ENCODE peak calls at places on chromosomes 4 and X, in four cellular contexts. H, R, G and D are unnamed samples.

GRCh38 chr4:135694066-135694465 is 1492.5 kb upstream of the PABPC4L start:
- DNase-seq in H (no peak), R (no peak), G (no peak), D (no peak)

GRCh38 chrX:106302304-106302703 is 134.2 kb downstream of the PWWP3B start:
- DNase-seq in H (peak; percentile 92), R (no peak), G (no peak), D (no peak)

GRCh38 chrX:29641461-29641860 is 573.9 kb upstream of the MAGEB2 start:
- DNase-seq in H (no peak), R (no peak), G (no peak), D (no peak)

GRCh38 chr4:172706000-172706399 is 462.6 kb upstream of the GALNT7 start:
- DNase-seq in H (no peak), R (no peak), G (no peak), D (no peak)

GRCh38 chr4:48629458-48629857 is 139.4 kb downstream of the ZAR1 start:
- DNase-seq in H (no peak), R (no peak), G (no peak), D (no peak)

GRCh38 chr4:140252742-140253555 is 99.0 kb upstream of the MAML3 start:
- DNase-seq in H (peak; percentile 50), R (peak; percentile 78), G (peak; percentile 73), D (peak; percentile 91)

GRCh38 chr4:138736362-138736761 is 279.2 kb upstream of the NOCT start:
- DNase-seq in H (peak; percentile 33), R (no peak), G (no peak), D (no peak)

GRCh38 chr4:7434141-7434765 is 477 bp downstream of the PSAPL1 start:
- DNase-seq in H (no peak), R (no peak), G (no peak), D (no peak)

GRCh38 chrX:76796311-76796710 is 368.8 kb downstream of the MAGEE1 start:
- DNase-seq in H (peak; percentile 24), R (no peak), G (no peak), D (no peak)

GRCh38 chr4:121614136-121614535 is 82.6 kb downstream of the ANXA5 start:
- DNase-seq in H (no peak), R (no peak), G (no peak), D (no peak)

GRCh38 chrX:134782796-134783195 is 124.5 kb upstream of the PLAC1 start:
- DNase-seq in H (peak; percentile 50), R (no peak), G (no peak), D (no peak)

GRCh38 chrX:31487946-31488345 is 416.1 kb upstream of the FTHL17 start:
- DNase-seq in H (no peak), R (no peak), G (no peak), D (no peak)

GRCh38 chr4:79551555-79551954 is 143.5 kb upstream of the GK2 start:
- DNase-seq in H (no peak), R (no peak), G (no peak), D (no peak)

GRCh38 chr4:99414401-99414800 is 20.7 kb downstream of the ADH7 start:
- DNase-seq in H (peak; percentile 70), R (no peak), G (no peak), D (no peak)

GRCh38 chr4:127256500-127256899 is 376.3 kb upstream of the INTU start:
- DNase-seq in H (no peak), R (no peak), G (no peak), D (no peak)

GRCh38 chr4:163332526-163333405 is at the start of gene NPY1R:
- DNase-seq in H (peak; percentile 82), R (peak; percentile 45), G (peak; percentile 65), D (peak; percentile 89)

GRCh38 chrX:150456466-150456865 is 93.3 kb downstream of the MAMLD1 start:
- DNase-seq in H (peak; percentile 66), R (no peak), G (no peak), D (no peak)

GRCh38 chr4:80029364-80029763 is 43.7 kb downstream of the ANTXR2 start:
- DNase-seq in H (peak; percentile 79), R (no peak), G (no peak), D (no peak)

GRCh38 chrX:123093792-123094191 is 90.3 kb upstream of the GRIA3 start:
- DNase-seq in H (no peak), R (no peak), G (no peak), D (no peak)

GRCh38 chrX:154458954-154459829 is 1.1 kb downstream of the PLXNA3 start:
- DNase-seq in H (peak; percentile 17), R (no peak), G (no peak), D (no peak)

GRCh38 chr4:6891436-6892170 is 18.0 kb upstream of the TBC1D14 start:
- DNase-seq in H (no peak), R (no peak), G (no peak), D (no peak)

GRCh38 chrX:153052534-153052933 is 3.7 kb upstream of the PNMA3 start:
- DNase-seq in H (no peak), R (no peak), G (no peak), D (no peak)

GRCh38 chrX:130771648-130772312 is 131.2 kb downstream of the ENOX2 start:
- DNase-seq in H (no peak), R (no peak), G (no peak), D (no peak)

GRCh38 chrX:31126205-31126604 is 54.4 kb upstream of the FTHL17 start:
- DNase-seq in H (no peak), R (no peak), G (no peak), D (no peak)

GRCh38 chr4:94516067-94516466 is 64.3 kb downstream of the PDLIM5 start:
- DNase-seq in H (peak; percentile 52), R (no peak), G (no peak), D (no peak)

GRCh38 chrX:135625995-135626394 is 87.4 kb upstream of the CT45A1 start:
- DNase-seq in H (peak; percentile 28), R (no peak), G (no peak), D (no peak)

GRCh38 chr4:142373610-142374009 is 472.5 kb downstream of the INPP4B start:
- DNase-seq in H (peak; percentile 27), R (no peak), G (no peak), D (no peak)

GRCh38 chr4:74504212-74504611 is 59.3 kb downstream of the AREG start:
- DNase-seq in H (peak; percentile 43), R (no peak), G (no peak), D (no peak)

GRCh38 chr4:38663801-38664703 is at the start of gene KLF3:
- DNase-seq in H (peak; percentile 93), R (peak; percentile 79), G (peak; percentile 89), D (peak; percentile 96)

GRCh38 chr4:165668694-165669093 is 204.3 kb upstream of the TLL1 start:
- DNase-seq in H (peak; percentile 35), R (no peak), G (no peak), D (no peak)

GRCh38 chr4:1417522-1418390 is 11.5 kb upstream of the NKX1-1 start:
- DNase-seq in H (no peak), R (no peak), G (no peak), D (peak; percentile 57)

GRCh38 chrX:103685396-103685795 is 1.1 kb downstream of the MORF4L2 start:
- DNase-seq in H (no peak), R (no peak), G (no peak), D (no peak)

GRCh38 chr4:78560296-78560963 is 8.9 kb downstream of the ANXA3 start:
- DNase-seq in H (peak; percentile 79), R (no peak), G (no peak), D (no peak)

DNA sequence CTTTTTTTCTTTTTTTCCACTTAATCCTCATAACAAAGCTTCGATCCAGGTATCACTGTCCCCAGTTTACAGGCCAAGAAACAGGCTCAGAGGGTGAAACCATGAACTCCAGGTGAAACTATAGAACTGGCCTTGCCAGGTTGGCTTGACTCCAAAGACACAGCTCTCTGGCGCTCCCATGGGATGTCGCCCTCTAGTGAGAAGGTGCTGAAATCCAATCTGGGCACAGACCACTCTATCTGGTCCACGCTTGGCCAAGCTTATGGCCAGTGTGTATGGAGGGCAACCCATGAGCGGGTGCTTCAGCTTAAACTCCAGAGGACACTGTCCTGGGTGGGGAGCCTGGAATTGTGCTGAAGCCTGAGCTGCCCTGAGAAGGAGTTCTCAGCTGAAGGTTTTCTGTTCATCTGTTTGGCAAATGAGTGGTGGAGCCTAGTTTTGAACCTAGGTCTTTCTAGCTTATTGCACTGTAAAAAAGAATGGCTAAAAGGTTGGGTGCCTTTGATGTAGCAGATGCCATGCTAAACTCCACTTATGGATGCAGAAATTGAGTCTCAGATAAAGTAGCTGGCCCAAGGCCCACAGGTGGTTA is 70.5 kb downstream of the SEL1L3 start:
- DNase-seq in H (peak; percentile 49), R (no peak), G (no peak), D (no peak)
- TF ChIP-seq CTCF in H (peak; percentile 50), R (no peak), G (peak; percentile 15), D (peak; percentile 33)

GRCh38 chrX:111445485-111445884 is 33.5 kb upstream of the DCX start:
- DNase-seq in H (peak; percentile 45), R (no peak), G (peak; percentile 9), D (no peak)

GRCh38 chrX:111442791-111443190 is 30.8 kb upstream of the DCX start:
- DNase-seq in H (no peak), R (no peak), G (no peak), D (no peak)

GRCh38 chrX:111444881-111445280 is 32.9 kb upstream of the DCX start:
- DNase-seq in H (peak; percentile 1), R (no peak), G (no peak), D (no peak)

DNA sequence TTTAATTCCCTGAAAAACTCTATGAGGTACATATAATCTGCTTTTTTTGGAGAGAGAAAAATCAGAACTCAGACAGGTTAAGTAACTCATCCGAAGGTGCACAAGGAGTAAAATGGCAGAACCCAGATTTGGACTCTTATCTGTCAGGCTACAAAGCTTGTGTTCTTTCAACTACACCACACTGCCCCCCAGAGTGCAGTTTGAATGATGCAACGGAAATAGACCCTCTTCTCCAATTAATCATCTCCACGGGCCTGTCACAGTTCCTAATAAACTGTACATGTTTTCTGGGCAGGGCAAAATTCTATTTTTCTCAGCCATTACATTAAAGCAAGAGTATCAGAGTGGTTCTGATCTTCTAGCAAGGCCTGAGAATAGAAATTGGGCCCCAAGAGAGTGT is 35.3 kb upstream of the DCX start:
- DNase-seq in H (peak; percentile 8), R (no peak), G (peak; percentile 3), D (no peak)
- TF ChIP-seq CTCF in H (no peak), R (peak; percentile 48), G (peak; percentile 34), D (peak; percentile 24)

DNA sequence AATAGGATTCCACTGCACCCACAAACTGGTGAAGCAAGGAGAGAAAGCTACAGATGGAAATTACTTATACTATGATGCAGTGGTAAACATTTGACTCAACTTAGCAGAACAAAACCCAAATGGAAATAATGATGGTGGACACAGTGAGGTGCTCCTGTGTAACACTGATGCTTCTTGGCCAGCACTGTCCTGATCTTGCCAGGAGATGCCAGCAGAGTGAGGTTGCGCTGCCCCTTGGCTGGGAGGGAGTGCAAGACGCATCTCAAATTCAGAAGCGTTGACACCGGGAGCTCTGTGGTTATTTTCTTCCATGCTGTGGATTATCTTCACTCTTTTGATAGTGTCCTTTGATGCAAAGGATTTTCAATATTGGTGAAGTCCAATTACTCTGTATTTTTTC is 22.0 kb upstream of the ARSH start:
- DNase-seq in H (no peak), R (no peak), G (no peak), D (no peak)
- TF ChIP-seq CTCF in H (no peak), R (no peak), G (no peak), D (no peak)

GRCh38 chrX:132373610-132374009 is 115.2 kb downstream of the MBNL3 start:
- DNase-seq in H (no peak), R (no peak), G (no peak), D (no peak)

DNA sequence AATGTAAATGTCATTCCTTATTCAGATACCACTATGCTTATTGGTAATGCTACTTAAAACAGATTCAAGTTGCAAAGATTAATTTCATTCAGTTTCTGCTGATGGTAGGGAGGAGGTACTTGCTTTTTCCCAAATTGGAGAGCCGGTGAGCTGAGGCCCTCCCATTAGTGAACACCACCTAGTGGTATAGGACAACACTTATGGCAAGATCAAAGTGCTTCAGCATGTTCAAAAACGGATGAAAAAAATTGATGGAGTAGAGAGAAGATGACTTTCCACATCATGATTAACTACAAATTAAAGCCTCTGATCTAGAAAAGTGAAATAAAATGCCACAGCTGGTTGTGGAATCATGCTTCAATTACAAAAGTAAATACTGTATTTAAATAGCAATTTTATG is 112.9 kb downstream of the MBNL3 start:
- DNase-seq in H (peak; percentile 16), R (no peak), G (no peak), D (no peak)
- TF ChIP-seq CTCF in H (peak; percentile 36), R (no peak), G (no peak), D (no peak)